ENCODE peak calls at places on chromosomes 13 and 19, in four cellular contexts. U is sciatic nerve, N is posterior cingulate gyrus, O is heart left ventricle. P is an unnamed sample.
A peak's percentile ranks its signal among the peaks of the same experiment; 100 is the strongest.

GRCh38 chr19:46659151-46660007 is 1.6 kb downstream of the DACT3 start:
- DNase-seq in U (peak; percentile 67), N (peak; percentile 44), O (peak; percentile 47), P (peak; percentile 31)

GRCh38 chr13:39760521-39760920 is 105.1 kb downstream of the COG6 start:
- DNase-seq in U (no peak), N (no peak), O (no peak), P (no peak)

GRCh38 chr13:113740286-113740556 is 18.8 kb upstream of the TMEM255B start:
- DNase-seq in U (no peak), N (no peak), O (no peak), P (no peak)

GRCh38 chr19:52946322-52947310 is 16.1 kb downstream of the ZNF816 start:
- DNase-seq in U (no peak), N (no peak), O (peak; percentile 86), P (peak; percentile 73)

GRCh38 chr13:81770868-81771505 is 1430.1 kb upstream of the SPRY2 start:
- DNase-seq in U (no peak), N (no peak), O (no peak), P (no peak)

GRCh38 chr19:48321372-48321621 is 4.1 kb upstream of the EMP3 start:
- DNase-seq in U (peak; percentile 98), N (peak; percentile 68), O (peak; percentile 99), P (peak; percentile 100)

GRCh38 chr13:93318538-93318937 is 91.9 kb downstream of the GPC6 start:
- DNase-seq in U (no peak), N (no peak), O (no peak), P (no peak)

GRCh38 chr19:2611483-2612464 is 90.7 kb downstream of the GNG7 start:
- DNase-seq in U (no peak), N (no peak), O (no peak), P (no peak)

GRCh38 chr19:48051345-48052033 is 7.6 kb upstream of the CABP5 start:
- DNase-seq in U (no peak), N (no peak), O (no peak), P (no peak)

GRCh38 chr13:106210327-106210726 is 325.1 kb downstream of the EFNB2 start:
- DNase-seq in U (no peak), N (no peak), O (no peak), P (no peak)

GRCh38 chr13:35649162-35649561 is 172.7 kb upstream of the MAB21L1 start:
- DNase-seq in U (no peak), N (no peak), O (no peak), P (no peak)

GRCh38 chr19:49864890-49865289 is 2.5 kb downstream of the PNKP start:
- DNase-seq in U (no peak), N (no peak), O (no peak), P (no peak)

GRCh38 chr19:38543807-38544568 is 73.8 kb downstream of the MAP4K1 start:
- DNase-seq in U (no peak), N (peak; percentile 84), O (peak; percentile 67), P (peak; percentile 42)

GRCh38 chr13:61728468-61728867 is 312.8 kb upstream of the PCDH20 start:
- DNase-seq in U (no peak), N (no peak), O (no peak), P (no peak)

GRCh38 chr13:23567792-23568480 is 2.3 kb upstream of the TNFRSF19 start:
- DNase-seq in U (no peak), N (no peak), O (no peak), P (no peak)

GRCh38 chr19:18167975-18168645 is 5.5 kb upstream of the IFI30 start:
- DNase-seq in U (peak; percentile 77), N (peak; percentile 48), O (peak; percentile 33), P (peak; percentile 61)

GRCh38 chr19:12723643-12724426 is at the start of gene TNPO2:
- DNase-seq in U (no peak), N (peak; percentile 49), O (peak; percentile 59), P (peak; percentile 69)

GRCh38 chr13:35252536-35253205 is 223.8 kb downstream of the MAB21L1 start:
- DNase-seq in U (no peak), N (no peak), O (no peak), P (no peak)

GRCh38 chr19:12672744-12673143 is 6.1 kb downstream of the WDR83 start:
- DNase-seq in U (no peak), N (no peak), O (no peak), P (no peak)

GRCh38 chr19:5172859-5173577 is 167.6 kb downstream of the PTPRS start:
- DNase-seq in U (no peak), N (no peak), O (peak; percentile 32), P (no peak)

GRCh38 chr19:10418281-10419199 is 1.8 kb upstream of the PDE4A start:
- DNase-seq in U (no peak), N (no peak), O (no peak), P (no peak)

GRCh38 chr13:95533545-95534135 is 18.9 kb upstream of the CLDN10 start:
- DNase-seq in U (no peak), N (no peak), O (no peak), P (peak; percentile 15)

GRCh38 chr13:59356607-59357006 is 807.1 kb downstream of the DIAPH3 start:
- DNase-seq in U (peak; percentile 64), N (no peak), O (peak; percentile 91), P (peak; percentile 18)

GRCh38 chr19:12969292-12969988 is at the start of gene DAND5:
- DNase-seq in U (no peak), N (peak; percentile 43), O (peak; percentile 83), P (no peak)

GRCh38 chr19:37389234-37389633 is 18.3 kb downstream of the ZNF527 start:
- DNase-seq in U (no peak), N (no peak), O (no peak), P (no peak)

GRCh38 chr13:50248537-50249521 is 233.6 kb downstream of the KCNRG start:
- DNase-seq in U (no peak), N (no peak), O (no peak), P (no peak)

GRCh38 chr19:34381399-34382251 is 16.6 kb downstream of the GPI start:
- DNase-seq in U (no peak), N (no peak), O (no peak), P (no peak)

P was measured in transverse colon.